ENCODE peak calls at places on chromosome 22, in nine cellular contexts. M, L, R, O, C, P, S, N and A are unnamed samples.

GRCh38 chr22:31829505-31829904 is 75.7 kb downstream of the DEPDC5 start:
- DNase-seq in M (no peak), L (no peak), R (peak), O (no peak), C (peak), P (peak), S (peak), N (peak), A (peak)

GRCh38 chr22:43213962-43214361 is 27.0 kb upstream of the TTLL12 start:
- DNase-seq in M (no peak), L (no peak), R (no peak), O (no peak), C (no peak), P (no peak), S (no peak), N (no peak), A (no peak)

GRCh38 chr22:17007257-17007656 is 765 bp downstream of the GAB4 start:
- DNase-seq in M (no peak), L (peak), R (no peak), O (no peak), C (no peak), P (no peak), S (no peak), N (no peak), A (no peak)

GRCh38 chr22:48065852-48066251 is 1303.4 kb downstream of the TBC1D22A start:
- DNase-seq in M (no peak), L (no peak), R (no peak), O (no peak), C (no peak), P (no peak), S (no peak), N (no peak), A (no peak)

GRCh38 chr22:38452373-38453064 is 2.5 kb downstream of the KCNJ4 start:
- DNase-seq in M (no peak), L (peak), R (no peak), O (no peak), C (no peak), P (no peak), S (no peak), N (no peak), A (peak)

GRCh38 chr22:20010307-20011122 is 6.1 kb downstream of the ARVCF start:
- DNase-seq in M (no peak), L (no peak), R (no peak), O (no peak), C (no peak), P (no peak), S (no peak), N (no peak), A (no peak)

GRCh38 chr22:47192651-47193437 is 430.4 kb downstream of the TBC1D22A start:
- DNase-seq in M (no peak), L (no peak), R (peak), O (peak), C (no peak), P (no peak), S (peak), N (peak), A (no peak)

GRCh38 chr22:33519974-33520903 is 400.0 kb downstream of the LARGE1 start:
- DNase-seq in M (peak), L (no peak), R (no peak), O (no peak), C (no peak), P (no peak), S (no peak), N (peak), A (no peak)

GRCh38 chr22:39277135-39277607 is 32.4 kb upstream of the PDGFB start:
- DNase-seq in M (no peak), L (no peak), R (no peak), O (no peak), C (peak), P (peak), S (no peak), N (no peak), A (no peak)

GRCh38 chr22:33492210-33492651 is 428.0 kb downstream of the LARGE1 start:
- DNase-seq in M (no peak), L (peak), R (no peak), O (no peak), C (no peak), P (no peak), S (no peak), N (peak), A (no peak)

GRCh38 chr22:23393721-23394320 is 186.3 kb downstream of the IGLL1 start:
- DNase-seq in M (no peak), L (no peak), R (no peak), O (peak), C (no peak), P (no peak), S (no peak), N (no peak), A (peak)

GRCh38 chr22:37762389-37762836 is 45.3 kb upstream of the GCAT start:
- DNase-seq in M (no peak), L (no peak), R (no peak), O (no peak), C (no peak), P (no peak), S (no peak), N (no peak), A (no peak)

GRCh38 chr22:43833286-43834240 is 21.5 kb upstream of the EFCAB6 start:
- DNase-seq in M (no peak), L (no peak), R (no peak), O (no peak), C (no peak), P (no peak), S (no peak), N (no peak), A (no peak)

GRCh38 chr22:44399196-44399837 is 86.6 kb upstream of the SHISAL1 start:
- DNase-seq in M (peak), L (no peak), R (no peak), O (peak), C (no peak), P (no peak), S (no peak), N (no peak), A (peak)

GRCh38 chr22:38284042-38284402 is 11.2 kb upstream of the TMEM184B start:
- DNase-seq in M (no peak), L (no peak), R (no peak), O (peak), C (peak), P (peak), S (no peak), N (no peak), A (peak)

GRCh38 chr22:36239150-36239400 is 252 bp downstream of the APOL2 start:
- DNase-seq in M (no peak), L (no peak), R (no peak), O (no peak), C (no peak), P (no peak), S (peak), N (peak), A (no peak)

DNA sequence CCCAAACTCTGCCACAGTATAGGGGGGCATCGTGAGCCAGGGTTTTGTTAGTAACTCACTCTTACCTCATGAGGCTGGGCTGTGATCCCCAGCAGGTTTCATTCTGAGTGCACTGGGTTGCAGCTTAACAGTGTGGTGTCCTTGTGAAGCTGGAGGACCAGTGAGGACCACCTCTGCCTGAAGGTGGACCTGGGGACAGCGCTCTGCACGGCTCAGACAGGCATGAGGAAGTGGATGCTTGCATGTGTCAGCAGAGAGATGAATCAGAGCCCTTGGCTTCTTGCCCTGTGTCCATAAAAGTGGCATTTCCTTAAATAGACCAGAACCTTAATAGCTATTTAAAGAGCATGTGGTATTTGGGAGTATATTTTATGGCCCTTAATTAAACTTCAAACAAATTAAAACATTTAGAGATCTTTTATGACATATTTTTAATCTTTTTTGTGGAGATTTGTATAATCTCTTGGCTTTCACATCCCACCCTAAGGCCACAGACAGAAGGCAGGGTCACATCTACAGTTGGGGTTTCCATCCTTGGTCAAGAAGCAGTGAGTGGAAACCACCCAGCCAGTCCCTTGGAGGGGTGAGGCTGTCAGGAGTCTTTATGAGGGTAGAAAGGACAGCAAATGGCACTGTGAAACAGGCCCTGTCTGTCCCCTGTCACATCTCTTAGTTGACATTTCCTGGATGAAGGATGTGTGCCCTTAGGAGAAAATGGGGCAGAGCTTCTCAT is 24.8 kb upstream of the ADORA2A start:
- DNase-seq in M (no peak), L (no peak), R (peak), O (peak), C (peak), P (peak), S (peak), N (peak), A (peak)
- TF ChIP-seq CTCF in M (no peak), L (no peak), R (no peak), O (no peak), C (no peak), P (no peak), S (no peak), N (no peak), A (no peak)

GRCh38 chr22:29092243-29092642 is 19.4 kb downstream of the KREMEN1 start:
- DNase-seq in M (no peak), L (no peak), R (no peak), O (no peak), C (no peak), P (no peak), S (no peak), N (no peak), A (no peak)

GRCh38 chr22:29093980-29094379 is 21.1 kb downstream of the KREMEN1 start:
- DNase-seq in M (no peak), L (no peak), R (no peak), O (no peak), C (no peak), P (peak), S (no peak), N (no peak), A (no peak)

GRCh38 chr22:29093030-29093429 is 20.2 kb downstream of the KREMEN1 start:
- DNase-seq in M (no peak), L (no peak), R (no peak), O (no peak), C (no peak), P (no peak), S (no peak), N (no peak), A (no peak)

GRCh38 chr22:29095459-29095858 is 22.6 kb downstream of the KREMEN1 start:
- DNase-seq in M (no peak), L (no peak), R (no peak), O (no peak), C (no peak), P (no peak), S (no peak), N (no peak), A (no peak)

GRCh38 chr22:29093501-29093921 is 20.7 kb downstream of the KREMEN1 start:
- DNase-seq in M (no peak), L (no peak), R (no peak), O (no peak), C (no peak), P (peak), S (no peak), N (no peak), A (no peak)
- TF ChIP-seq CTCF in M (no peak), L (no peak), R (no peak), O (no peak), C (no peak), P (no peak), S (no peak), N (no peak), A (no peak)

DNA sequence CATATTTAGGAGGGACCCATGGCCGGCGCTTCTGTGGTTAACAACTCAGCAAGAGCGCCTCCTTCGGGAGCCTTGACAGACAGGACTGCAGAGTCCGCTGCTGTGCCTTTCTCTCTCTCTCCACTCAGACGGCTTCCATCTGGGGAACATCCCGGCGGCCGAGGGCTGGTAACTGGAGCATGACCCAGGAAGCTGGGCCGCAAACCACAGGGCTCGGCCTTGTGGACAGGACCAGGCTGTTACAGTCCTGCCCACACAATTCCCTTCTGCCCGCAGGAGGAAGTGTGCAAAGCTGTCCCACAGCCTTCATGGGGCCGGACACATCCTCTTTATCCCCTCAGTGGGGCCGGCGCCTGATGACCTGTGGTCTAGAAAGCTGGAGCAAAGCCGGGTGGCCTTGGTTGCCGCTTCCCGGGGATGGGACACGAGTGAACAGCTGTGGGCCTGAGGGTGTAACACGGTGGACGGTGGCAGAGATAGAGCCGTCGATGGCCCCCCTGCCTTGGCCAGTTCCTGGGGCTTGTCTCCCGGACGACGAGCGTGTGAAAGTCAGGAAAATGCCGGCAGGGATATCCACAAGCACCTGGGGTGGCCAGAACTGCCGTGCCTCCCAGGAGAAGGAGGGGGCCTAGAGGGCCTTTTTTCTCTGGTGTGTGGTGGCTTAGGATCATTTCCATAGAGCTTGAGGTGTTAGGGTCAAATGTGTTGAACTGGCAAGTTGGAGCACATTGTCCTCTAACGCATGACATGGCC is 50.1 kb downstream of the FBLN1 start:
- DNase-seq in M (no peak), L (peak), R (no peak), O (peak), C (peak), P (peak), S (no peak), N (no peak), A (peak)
- TF ChIP-seq CTCF in M (no peak), L (peak), R (no peak), O (no peak), C (peak), P (peak), S (no peak), N (no peak), A (peak)

DNA sequence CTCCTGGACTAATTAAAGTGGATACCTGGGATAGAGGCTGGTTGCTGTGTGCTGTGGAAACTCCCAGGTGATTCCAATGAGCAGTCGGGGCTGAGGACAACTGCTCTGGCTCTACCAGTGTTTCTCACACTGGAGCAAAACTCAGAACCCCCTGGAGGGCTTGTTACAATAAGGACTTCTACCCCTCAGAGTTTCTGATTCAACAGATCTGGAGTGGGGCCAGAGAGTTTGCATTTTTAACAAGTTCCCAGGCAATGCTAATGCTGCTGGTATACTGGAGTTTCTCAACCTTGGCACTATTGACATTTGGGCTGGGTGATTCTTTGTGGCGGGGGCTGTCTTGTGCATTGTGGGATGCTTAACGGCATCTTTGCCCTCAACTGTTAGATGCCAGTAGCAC is 353.7 kb downstream of the MIAT start:
- DNase-seq in M (no peak), L (no peak), R (no peak), O (no peak), C (no peak), P (no peak), S (no peak), N (no peak), A (no peak)
- TF ChIP-seq CTCF in M (no peak), L (no peak), R (no peak), O (no peak), C (no peak), P (no peak), S (no peak), N (no peak), A (no peak)

GRCh38 chr22:41947181-41948080 is 479 bp upstream of the CENPM start:
- DNase-seq in M (no peak), L (no peak), R (no peak), O (no peak), C (no peak), P (no peak), S (no peak), N (peak), A (no peak)

GRCh38 chr22:41948142-41948541 is 1.2 kb upstream of the CENPM start:
- DNase-seq in M (no peak), L (no peak), R (no peak), O (no peak), C (no peak), P (no peak), S (no peak), N (no peak), A (no peak)

GRCh38 chr22:41943661-41944209 is 3.2 kb downstream of the CENPM start:
- DNase-seq in M (no peak), L (peak), R (no peak), O (no peak), C (peak), P (peak), S (no peak), N (peak), A (no peak)

GRCh38 chr22:41949297-41949965 is 2.5 kb upstream of the CENPM start:
- DNase-seq in M (peak), L (no peak), R (no peak), O (no peak), C (no peak), P (no peak), S (no peak), N (peak), A (no peak)

DNA sequence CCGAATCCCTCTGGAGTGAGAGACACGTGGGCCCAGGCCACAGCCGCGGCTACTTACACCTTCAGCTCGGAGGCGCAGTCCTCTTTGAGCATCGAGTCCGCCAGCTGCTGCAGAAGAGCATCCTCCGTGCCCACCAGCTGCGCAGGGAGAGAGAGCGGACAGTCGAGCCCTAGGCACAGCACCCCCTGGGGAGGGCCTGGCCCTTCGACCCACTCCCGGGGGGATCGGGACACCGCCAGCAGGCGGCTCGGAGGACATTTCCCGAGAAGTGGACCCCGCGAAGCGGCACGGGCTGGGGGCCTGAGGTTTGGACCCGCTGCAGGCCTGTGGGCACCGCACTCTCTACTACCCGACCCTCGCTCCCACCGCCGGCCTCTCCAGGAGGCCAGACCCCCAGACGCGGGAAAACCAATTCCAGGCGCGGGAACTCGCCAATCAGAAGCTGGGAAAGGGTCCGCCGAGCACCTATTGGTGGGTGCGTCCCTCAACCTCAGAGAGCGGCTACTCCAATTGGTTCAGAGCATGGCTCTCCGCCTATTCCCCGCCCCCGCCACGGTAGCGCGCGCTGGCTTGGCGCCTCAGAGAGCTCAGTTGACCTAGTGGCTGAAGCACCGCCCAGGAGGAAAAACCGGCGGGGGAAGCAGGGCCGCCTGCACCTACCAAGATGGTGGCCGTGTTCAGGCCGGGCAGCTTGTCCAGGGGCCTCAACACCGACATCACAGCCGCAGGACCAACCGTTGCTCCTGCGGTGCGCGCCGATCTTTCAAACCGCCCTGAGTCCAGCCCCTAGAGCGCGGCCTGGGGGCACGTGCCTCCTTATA is at the start of gene CENPM:
- DNase-seq in M (peak), L (peak), R (peak), O (peak), C (peak), P (peak), S (peak), N (peak), A (peak)
- TF ChIP-seq CTCF in M (no peak), L (no peak), R (peak), O (no peak), C (peak), P (peak), S (no peak), N (no peak), A (no peak)

GRCh38 chr22:45867118-45867905 is 109.7 kb downstream of the WNT7B start:
- DNase-seq in M (no peak), L (peak), R (no peak), O (no peak), C (peak), P (no peak), S (no peak), N (no peak), A (peak)
- TF ChIP-seq CTCF in M (no peak), L (peak), R (no peak), O (peak), C (no peak), P (peak), S (no peak), N (no peak), A (no peak)

GRCh38 chr22:30604723-30605122 is 2.3 kb upstream of the TCN2 start:
- DNase-seq in M (no peak), L (no peak), R (no peak), O (no peak), C (no peak), P (no peak), S (no peak), N (no peak), A (no peak)

GRCh38 chr22:30605449-30606110 is 1.4 kb upstream of the TCN2 start:
- DNase-seq in M (no peak), L (peak), R (peak), O (peak), C (peak), P (peak), S (peak), N (peak), A (peak)

GRCh38 chr22:30607939-30608338 is 965 bp downstream of the TCN2 start:
- DNase-seq in M (no peak), L (no peak), R (no peak), O (no peak), C (no peak), P (no peak), S (no peak), N (no peak), A (no peak)

GRCh38 chr22:30607300-30607930 is 441 bp downstream of the TCN2 start:
- DNase-seq in M (no peak), L (no peak), R (no peak), O (no peak), C (no peak), P (no peak), S (no peak), N (no peak), A (no peak)

DNA sequence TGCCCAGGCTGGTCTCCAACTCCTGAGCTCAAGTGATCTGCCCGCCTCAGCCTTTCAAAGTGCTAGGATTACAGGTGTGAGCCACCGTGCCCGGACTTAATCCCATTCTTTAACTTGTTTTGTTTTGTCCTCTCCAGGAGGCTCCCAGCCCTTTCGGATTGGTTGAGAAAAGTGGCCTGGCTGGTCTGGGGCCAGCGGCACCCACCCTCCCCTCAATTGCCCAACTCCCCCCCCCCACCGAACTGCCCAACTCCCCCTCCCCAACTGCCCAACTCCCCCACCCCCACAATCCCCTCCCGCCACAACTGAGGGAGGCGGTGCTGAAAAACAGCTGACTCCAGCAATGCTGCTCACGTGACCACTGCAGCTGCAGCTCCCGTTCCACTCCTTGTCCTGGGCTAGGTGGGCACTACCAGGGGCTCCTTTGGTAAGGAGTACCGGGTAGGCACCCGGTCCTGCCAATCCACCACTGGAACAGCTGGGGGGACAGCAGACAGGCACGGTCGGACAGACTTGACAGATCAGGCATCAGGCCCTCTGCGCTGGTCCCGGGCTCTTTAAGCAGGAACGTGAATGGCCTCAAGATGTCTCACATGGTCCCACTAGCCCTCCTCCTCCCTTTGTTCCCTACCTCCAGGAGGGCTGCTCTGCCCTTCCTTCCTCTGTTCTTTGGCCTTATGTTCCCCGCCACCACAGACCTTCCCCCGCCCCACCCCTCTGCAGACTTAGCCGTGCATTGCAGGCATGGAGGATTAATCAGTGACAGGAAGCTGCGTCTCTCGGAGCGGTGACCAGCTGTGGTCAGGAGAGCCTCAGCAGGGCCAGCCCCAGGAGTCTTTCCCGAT is at the start of gene TCN2:
- DNase-seq in M (peak), L (peak), R (peak), O (peak), C (peak), P (peak), S (peak), N (peak), A (peak)
- TF ChIP-seq CTCF in M (no peak), L (no peak), R (no peak), O (peak), C (no peak), P (peak), S (no peak), N (no peak), A (no peak)